ENCODE peak calls at places on chromosomes 3 and 15, in six cellular contexts. J, B, U, Y, H and Z are unnamed samples.

GRCh38 chr15:92611995-92612745 is 43.4 kb downstream of the FAM174B start:
- DNase-seq in J (no peak), B (no peak), U (no peak), Y (no peak), H (no peak), Z (peak; percentile 65)

GRCh38 chr15:67064607-67065530 is 533 bp upstream of the SMAD3 start:
- DNase-seq in J (no peak), B (peak; percentile 67), U (peak; percentile 66), Y (peak; percentile 85), H (no peak), Z (no peak)

GRCh38 chr3:39124876-39125836 is 17.7 kb downstream of the TTC21A start:
- DNase-seq in J (no peak), B (peak; percentile 20), U (no peak), Y (no peak), H (no peak), Z (no peak)

GRCh38 chr3:170267793-170268192 is 45.6 kb downstream of the PRKCI start:
- DNase-seq in J (no peak), B (no peak), U (no peak), Y (no peak), H (no peak), Z (no peak)

GRCh38 chr15:60740787-60741354 is 261.9 kb upstream of the ICE2 start:
- DNase-seq in J (no peak), B (peak; percentile 34), U (no peak), Y (no peak), H (no peak), Z (no peak)

GRCh38 chr3:138222316-138222715 is 35.2 kb downstream of the ARMC8 start:
- DNase-seq in J (no peak), B (no peak), U (no peak), Y (no peak), H (no peak), Z (no peak)

GRCh38 chr15:55230051-55230670 is 33.4 kb upstream of the RSL24D1 start:
- DNase-seq in J (no peak), B (no peak), U (no peak), Y (no peak), H (no peak), Z (no peak)

GRCh38 chr15:43104426-43104825 is 1.4 kb downstream of the UBR1 start:
- DNase-seq in J (no peak), B (peak; percentile 20), U (no peak), Y (no peak), H (no peak), Z (no peak)

GRCh38 chr3:197970588-197970987 is 10.6 kb downstream of the LMLN start:
- DNase-seq in J (no peak), B (peak; percentile 49), U (no peak), Y (no peak), H (no peak), Z (no peak)

GRCh38 chr3:14915636-14916222 is 31.7 kb upstream of the NR2C2 start:
- DNase-seq in J (no peak), B (no peak), U (no peak), Y (no peak), H (no peak), Z (no peak)

GRCh38 chr15:58329781-58330467 is 101.9 kb upstream of the LIPC start:
- DNase-seq in J (peak; percentile 17), B (no peak), U (no peak), Y (no peak), H (no peak), Z (no peak)

GRCh38 chr3:71139501-71139900 is 444.0 kb downstream of the FOXP1 start:
- DNase-seq in J (no peak), B (no peak), U (no peak), Y (no peak), H (no peak), Z (no peak)

GRCh38 chr3:98914210-98915080 is 12.9 kb upstream of the DCBLD2 start:
- DNase-seq in J (no peak), B (peak; percentile 85), U (no peak), Y (peak; percentile 70), H (no peak), Z (no peak)

GRCh38 chr3:140360332-140360731 is 317.5 kb upstream of the TRIM42 start:
- DNase-seq in J (no peak), B (no peak), U (no peak), Y (no peak), H (no peak), Z (no peak)

GRCh38 chr15:61282661-61283060 is 53.6 kb upstream of the RORA start:
- DNase-seq in J (no peak), B (no peak), U (no peak), Y (no peak), H (no peak), Z (no peak)

GRCh38 chr15:40063563-40064011 is 24.6 kb upstream of the SRP14 start:
- DNase-seq in J (no peak), B (no peak), U (no peak), Y (peak; percentile 86), H (no peak), Z (peak; percentile 69)

GRCh38 chr3:151356791-151357460 is 27.6 kb upstream of the P2RY13 start:
- DNase-seq in J (no peak), B (no peak), U (no peak), Y (no peak), H (no peak), Z (peak; percentile 66)

GRCh38 chr3:64844558-64844957 is 156.8 kb upstream of the ADAMTS9 start:
- DNase-seq in J (no peak), B (no peak), U (no peak), Y (no peak), H (no peak), Z (no peak)

GRCh38 chr3:11810276-11810675 is 36.4 kb downstream of the TAMM41 start:
- DNase-seq in J (no peak), B (no peak), U (no peak), Y (no peak), H (no peak), Z (no peak)

GRCh38 chr3:177772908-177773557 is 575.8 kb upstream of the TBL1XR1 start:
- DNase-seq in J (peak; percentile 65), B (no peak), U (no peak), Y (no peak), H (no peak), Z (peak; percentile 41)

GRCh38 chr3:39154323-39155021 is 1.1 kb upstream of the CSRNP1 start:
- DNase-seq in J (no peak), B (peak; percentile 60), U (peak; percentile 53), Y (no peak), H (no peak), Z (no peak)

GRCh38 chr3:111227216-111227615 is 155.6 kb downstream of the NECTIN3 start:
- DNase-seq in J (no peak), B (no peak), U (no peak), Y (no peak), H (no peak), Z (no peak)

GRCh38 chr3:39148116-39149058 is 5.0 kb downstream of the CSRNP1 start:
- DNase-seq in J (no peak), B (no peak), U (no peak), Y (no peak), H (no peak), Z (peak; percentile 53)

GRCh38 chr3:116306720-116307119 is 138.6 kb downstream of the LSAMP start:
- DNase-seq in J (no peak), B (no peak), U (no peak), Y (no peak), H (no peak), Z (no peak)

GRCh38 chr15:59303136-59303535 is 69.5 kb downstream of the MYO1E start:
- DNase-seq in J (no peak), B (no peak), U (no peak), Y (no peak), H (no peak), Z (no peak)